ENCODE peak calls at places on chromosomes 16 and 17, in seven cellular contexts. One of them, this sample, is unnamed.

GRCh38 chr17:81693491-81694360 is 9.4 kb upstream of the MRPL12 start:
- DNase-seq in HuH-7.5: peak
- DNase-seq in adrenal gland: no peak
- DNase-seq in stimulated activated CD8-positive, alpha-beta memory T cell treated with anti-CD3 and anti-CD28 coated beads, Interleukin-2, amount 100 ng/mL, for 48 hours: no peak
- DNase-seq in COLO829: no peak
- DNase-seq in esophagus squamous epithelium: no peak
- DNase-seq in GDM1: no peak
- DNase-seq in this sample: peak

GRCh38 chr16:23679274-23679985 is 741 bp downstream of the PLK1 start:
- DNase-seq in adrenal gland: peak
- DNase-seq in COLO829: peak
- DNase-seq in esophagus squamous epithelium: no peak
- DNase-seq in stimulated activated CD8-positive, alpha-beta memory T cell treated with anti-CD3 and anti-CD28 coated beads, Interleukin-2, amount 100 ng/mL, for 48 hours: no peak
- DNase-seq in GDM1: peak
- DNase-seq in HuH-7.5: peak
- DNase-seq in this sample: peak

GRCh38 chr16:27972500-27972899 is 91.0 kb downstream of the GSG1L start:
- DNase-seq in COLO829: peak
- DNase-seq in esophagus squamous epithelium: no peak
- DNase-seq in adrenal gland: no peak
- DNase-seq in stimulated activated CD8-positive, alpha-beta memory T cell treated with anti-CD3 and anti-CD28 coated beads, Interleukin-2, amount 100 ng/mL, for 48 hours: peak
- DNase-seq in HuH-7.5: peak
- DNase-seq in GDM1: no peak
- DNase-seq in this sample: peak

GRCh38 chr16:84572096-84572495 is 45.8 kb downstream of the COTL1 start:
- DNase-seq in esophagus squamous epithelium: no peak
- DNase-seq in adrenal gland: no peak
- DNase-seq in stimulated activated CD8-positive, alpha-beta memory T cell treated with anti-CD3 and anti-CD28 coated beads, Interleukin-2, amount 100 ng/mL, for 48 hours: no peak
- DNase-seq in HuH-7.5: no peak
- DNase-seq in COLO829: no peak
- DNase-seq in GDM1: no peak
- DNase-seq in this sample: no peak

GRCh38 chr17:79633154-79633553 is 22.3 kb upstream of the RBFOX3 start:
- DNase-seq in stimulated activated CD8-positive, alpha-beta memory T cell treated with anti-CD3 and anti-CD28 coated beads, Interleukin-2, amount 100 ng/mL, for 48 hours: no peak
- DNase-seq in adrenal gland: peak
- DNase-seq in GDM1: no peak
- DNase-seq in COLO829: no peak
- DNase-seq in HuH-7.5: no peak
- DNase-seq in esophagus squamous epithelium: no peak
- DNase-seq in this sample: peak

GRCh38 chr17:18203308-18203707 is 19.7 kb downstream of the ALKBH5 start:
- DNase-seq in HuH-7.5: no peak
- DNase-seq in COLO829: no peak
- DNase-seq in adrenal gland: no peak
- DNase-seq in stimulated activated CD8-positive, alpha-beta memory T cell treated with anti-CD3 and anti-CD28 coated beads, Interleukin-2, amount 100 ng/mL, for 48 hours: no peak
- DNase-seq in esophagus squamous epithelium: no peak
- DNase-seq in GDM1: no peak
- DNase-seq in this sample: no peak

GRCh38 chr17:13541032-13541480 is 60.7 kb downstream of the HS3ST3A1 start:
- DNase-seq in HuH-7.5: no peak
- DNase-seq in COLO829: peak
- DNase-seq in adrenal gland: peak
- DNase-seq in stimulated activated CD8-positive, alpha-beta memory T cell treated with anti-CD3 and anti-CD28 coated beads, Interleukin-2, amount 100 ng/mL, for 48 hours: no peak
- DNase-seq in GDM1: no peak
- DNase-seq in esophagus squamous epithelium: no peak
- DNase-seq in this sample: no peak

GRCh38 chr17:58019039-58019438 is 12.0 kb upstream of the SRSF1 start:
- DNase-seq in HuH-7.5: no peak
- DNase-seq in adrenal gland: no peak
- DNase-seq in esophagus squamous epithelium: no peak
- DNase-seq in stimulated activated CD8-positive, alpha-beta memory T cell treated with anti-CD3 and anti-CD28 coated beads, Interleukin-2, amount 100 ng/mL, for 48 hours: no peak
- DNase-seq in COLO829: no peak
- DNase-seq in GDM1: no peak
- DNase-seq in this sample: no peak

This sample was measured in HEK293T.